ENCODE peak calls at places on chromosomes 4 and X, in eight cellular contexts. J is neural progenitor cell; P is suprapubic skin; E is CD8-positive, alpha-beta memory T cell; W is A549; G is PC-3; D is K562; K is kidney. O is an unnamed sample.

GRCh38 chr4:110900206-110900769 is 277.4 kb upstream of the PITX2 start:
- DNase-seq in J (no peak), P (no peak), E (no peak), W (no peak), G (no peak), D (no peak), K (no peak), O (no peak)

GRCh38 chr4:38868055-38868965 is 704 bp downstream of the FAM114A1 start:
- DNase-seq in J (peak; percentile 12), P (no peak), E (no peak), W (peak; percentile 28), G (no peak), D (no peak), K (no peak), O (peak; percentile 76)

GRCh38 chr4:4995866-4996265 is 23.4 kb downstream of the CYTL1 start:
- DNase-seq in J (no peak), P (no peak), E (no peak), W (no peak), G (no peak), D (no peak), K (no peak), O (no peak)

GRCh38 chr4:82798168-82799005 is at the start of gene SCD5:
- DNase-seq in J (peak; percentile 93), P (peak; percentile 83), E (peak; percentile 78), W (peak; percentile 53), G (peak; percentile 26), D (peak; percentile 59), K (peak; percentile 85), O (peak; percentile 78)

GRCh38 chr4:123350191-123350544 is 46.4 kb upstream of the SPRY1 start:
- DNase-seq in J (peak; percentile 43), P (no peak), E (no peak), W (peak; percentile 44), G (peak; percentile 25), D (peak; percentile 89), K (no peak), O (no peak)

GRCh38 chrX:18390941-18391538 is 34.4 kb upstream of the CDKL5 start:
- DNase-seq in J (peak; percentile 80), P (no peak), E (peak; percentile 72), W (peak; percentile 77), G (peak; percentile 67), D (peak; percentile 59), K (no peak), O (no peak)

GRCh38 chrX:3713225-3713936 is at the start of gene PRKX:
- DNase-seq in J (peak; percentile 76), P (no peak), E (peak; percentile 78), W (peak; percentile 61), G (peak; percentile 66), D (peak; percentile 71), K (peak; percentile 91), O (no peak)

GRCh38 chrX:2371026-2371778 is 129.6 kb downstream of the DHRSX start:
- DNase-seq in J (no peak), P (no peak), E (no peak), W (no peak), G (no peak), D (peak; percentile 70), K (no peak), O (no peak)

GRCh38 chr4:124806403-124806802 is 93.9 kb upstream of the ANKRD50 start:
- DNase-seq in J (no peak), P (no peak), E (no peak), W (no peak), G (no peak), D (peak; percentile 1), K (no peak), O (no peak)

GRCh38 chrX:56728752-56729151 is 291 bp upstream of the NBDY start:
- DNase-seq in J (no peak), P (no peak), E (peak; percentile 43), W (peak; percentile 55), G (peak; percentile 23), D (peak; percentile 3), K (no peak), O (no peak)

GRCh38 chrX:84047339-84047738 is 140.7 kb downstream of the RPS6KA6 start:
- DNase-seq in J (no peak), P (no peak), E (no peak), W (no peak), G (no peak), D (no peak), K (no peak), O (no peak)

GRCh38 chr4:3765271-3766206 is 646 bp upstream of the ADRA2C start:
- DNase-seq in J (peak; percentile 90), P (no peak), E (no peak), W (peak; percentile 56), G (peak; percentile 5), D (peak; percentile 53), K (no peak), O (peak; percentile 89)

GRCh38 chr4:154507170-154507569 is 15.6 kb upstream of the DCHS2 start:
- DNase-seq in J (no peak), P (no peak), E (no peak), W (no peak), G (peak; percentile 82), D (no peak), K (no peak), O (no peak)

GRCh38 chr4:8607603-8608481 is 15.3 kb downstream of the CPZ start:
- DNase-seq in J (peak; percentile 84), P (no peak), E (no peak), W (no peak), G (peak; percentile 7), D (peak; percentile 42), K (no peak), O (no peak)

GRCh38 chr4:76779740-76780459 is 118.0 kb downstream of the SOWAHB start:
- DNase-seq in J (no peak), P (no peak), E (no peak), W (no peak), G (no peak), D (no peak), K (no peak), O (no peak)

GRCh38 chrX:16222123-16222522 is 54.8 kb downstream of the MAGEB17 start:
- DNase-seq in J (no peak), P (no peak), E (no peak), W (no peak), G (peak; percentile 28), D (no peak), K (no peak), O (no peak)

GRCh38 chr4:57102050-57102564 is 8.1 kb downstream of the IGFBP7 start:
- DNase-seq in J (no peak), P (no peak), E (no peak), W (peak; percentile 81), G (peak; percentile 24), D (no peak), K (peak; percentile 86), O (no peak)

GRCh38 chr4:151744614-151745013 is 16.2 kb downstream of the GATB start:
- DNase-seq in J (no peak), P (no peak), E (no peak), W (peak; percentile 35), G (peak; percentile 87), D (peak; percentile 84), K (no peak), O (no peak)

GRCh38 chr4:125003840-125004239 is 291.3 kb upstream of the ANKRD50 start:
- DNase-seq in J (no peak), P (no peak), E (no peak), W (no peak), G (no peak), D (no peak), K (no peak), O (no peak)

GRCh38 chrX:155718964-155719586 is 106.3 kb upstream of the TMLHE start:
- DNase-seq in J (no peak), P (no peak), E (no peak), W (no peak), G (no peak), D (no peak), K (no peak), O (peak; percentile 66)

GRCh38 chr4:101597204-101597603 is 193.3 kb upstream of the BANK1 start:
- DNase-seq in J (no peak), P (no peak), E (peak; percentile 47), W (no peak), G (no peak), D (peak; percentile 5), K (no peak), O (no peak)

GRCh38 chrX:45755719-45756118 is 555.0 kb upstream of the DIPK2B start:
- DNase-seq in J (no peak), P (no peak), E (no peak), W (no peak), G (no peak), D (no peak), K (no peak), O (no peak)
- H3K27ac ChIP-seq in J (no peak overlapping the region), P (no peak overlapping the region), E (no peak overlapping the region), W (peak overlapping the region; percentile 40), G (peak overlapping the region; percentile 92), D (no peak overlapping the region), K (no peak overlapping the region), O (no peak overlapping the region)

DNA sequence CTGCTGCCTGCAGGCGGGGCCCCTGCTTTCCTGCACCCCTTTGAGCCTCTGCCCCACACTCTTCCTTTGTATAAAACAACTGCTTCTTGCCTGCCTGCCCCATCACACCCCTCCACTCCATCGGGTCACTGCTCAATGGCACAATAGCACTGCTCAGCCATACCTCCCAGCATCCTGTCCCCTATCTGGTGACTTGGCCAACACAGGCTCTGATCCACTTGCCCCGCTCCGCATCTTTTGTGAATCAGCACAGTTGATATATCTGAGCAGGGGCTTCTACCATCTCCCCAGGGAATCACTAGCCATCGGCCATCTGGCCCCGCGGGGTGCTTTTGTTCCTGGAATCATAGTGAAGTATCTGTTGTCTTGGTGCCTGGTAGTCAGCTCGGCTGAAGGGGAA is 45.3 kb downstream of the MAP7D3 start:
- DNase-seq in J (peak; percentile 13), P (no peak), E (no peak), W (no peak), G (no peak), D (no peak), K (no peak), O (no peak)
- H3K27ac ChIP-seq in J (no peak overlapping the region), P (peak overlapping the region; percentile 67), E (no peak overlapping the region), W (no peak overlapping the region), G (no peak overlapping the region), D (no peak overlapping the region), K (no peak overlapping the region), O (peak overlapping the region; percentile 60)

DNA sequence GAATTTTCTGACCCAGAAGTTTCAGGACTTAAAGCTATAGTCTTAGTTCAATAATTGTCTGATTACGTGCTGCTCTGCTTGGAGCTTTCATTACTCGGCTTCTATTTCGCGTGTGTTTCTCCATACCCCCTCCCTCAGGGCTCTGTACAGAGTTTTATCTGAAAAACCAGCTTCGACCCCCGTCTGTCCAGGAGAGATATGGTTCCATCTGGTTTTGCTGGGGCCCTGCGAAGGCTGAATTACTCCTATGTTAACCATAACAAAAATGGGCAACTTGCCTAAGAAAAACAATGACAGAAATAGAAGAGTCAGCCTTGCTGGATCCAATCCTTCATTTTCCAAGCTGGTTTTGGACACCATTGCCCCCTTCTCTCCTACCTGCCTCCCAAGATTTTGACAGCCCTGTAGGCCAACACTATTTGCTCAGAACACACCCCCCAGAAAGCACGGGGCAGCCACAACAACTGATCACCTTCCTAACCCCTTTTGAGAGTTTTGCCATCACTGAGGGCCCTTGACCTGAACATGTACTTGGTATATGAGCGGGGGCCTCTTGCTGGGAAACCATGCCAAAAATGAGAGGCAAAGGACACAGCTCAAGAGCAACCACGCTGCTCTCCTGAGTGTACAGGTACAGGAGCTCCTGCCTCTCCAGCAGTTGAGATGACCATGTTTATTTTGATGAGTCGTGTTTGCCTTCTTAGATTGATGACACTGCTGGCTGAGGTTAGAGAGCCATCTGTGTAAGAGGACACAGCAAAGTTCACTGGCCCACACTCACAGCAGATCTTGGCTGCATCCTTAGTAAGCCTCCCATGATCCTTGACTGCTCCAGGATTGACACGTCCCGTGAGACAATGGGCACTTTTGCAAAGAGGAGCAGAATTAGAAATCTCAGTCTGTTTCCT is 36.2 kb upstream of the ATP6AP2 start:
- DNase-seq in J (no peak), P (no peak), E (no peak), W (peak; percentile 21), G (peak; percentile 42), D (peak; percentile 87), K (no peak), O (no peak)
- H3K27ac ChIP-seq in J (no peak overlapping the region), P (no peak overlapping the region), E (peak overlapping the region; percentile 24), W (no peak overlapping the region), G (no peak overlapping the region), D (peak overlapping the region; percentile 67), K (no peak overlapping the region), O (no peak overlapping the region)

GRCh38 chrX:131572372-131573014 is 28.6 kb downstream of the OR13H1 start:
- DNase-seq in J (no peak), P (no peak), E (no peak), W (peak; percentile 40), G (peak; percentile 68), D (no peak), K (no peak), O (no peak)
- H3K27ac ChIP-seq in J (no peak overlapping the region), P (no peak overlapping the region), E (no peak overlapping the region), W (peak overlapping the region; percentile 72), G (peak overlapping the region; percentile 60), D (no peak overlapping the region), K (no peak overlapping the region), O (no peak overlapping the region)